ENCODE peak calls at places on chromosomes 12 and 14, in seven cellular contexts. J is breast epithelium; Q is CD8-positive, alpha-beta T cell; G is hepatocyte; T is pancreas; F is cardiac muscle cell; O is upper lobe of right lung. U is an unnamed sample.

GRCh38 chr12:75922944-75923642 is 108.5 kb downstream of the PHLDA1 start:
- DNase-seq in G (no peak), T (no peak), J (no peak), O (no peak), F (no peak), Q (no peak), U (no peak)

GRCh38 chr12:53191096-53191884 is 10.6 kb upstream of the CSAD start:
- DNase-seq in T (no peak), O (no peak), Q (no peak), F (no peak), J (peak; percentile 27), G (no peak), U (no peak)

GRCh38 chr12:22410497-22410896 is 76.0 kb upstream of the ST8SIA1 start:
- DNase-seq in T (no peak), O (no peak), J (no peak), G (peak; percentile 9), F (no peak), Q (no peak), U (peak; percentile 81)

GRCh38 chr12:50986961-50987737 is 34.8 kb downstream of the HIGD1C start:
- DNase-seq in J (no peak), O (no peak), G (peak; percentile 83), F (peak; percentile 61), T (peak; percentile 30), Q (peak; percentile 30), U (peak; percentile 18)

GRCh38 chr14:21145437-21145836 is 10.4 kb downstream of the OR5AU1 start:
- DNase-seq in Q (no peak), F (no peak), G (no peak), J (no peak), O (no peak), T (no peak), U (no peak)

GRCh38 chr14:81710232-81710845 is 176.7 kb upstream of the SEL1L start:
- DNase-seq in Q (no peak), G (peak; percentile 62), O (no peak), J (no peak), T (peak; percentile 22), F (peak; percentile 62), U (peak; percentile 9)

GRCh38 chr12:104715562-104716182 is 242.4 kb downstream of the SLC41A2 start:
- DNase-seq in J (no peak), Q (no peak), T (no peak), F (no peak), O (no peak), G (no peak), U (no peak)

GRCh38 chr12:11958216-11959091 is 112.3 kb upstream of the BCL2L14 start:
- DNase-seq in G (peak; percentile 16), O (no peak), T (no peak), F (no peak), J (no peak), Q (peak; percentile 33), U (peak; percentile 48)

GRCh38 chr12:108315486-108316105 is 23.5 kb downstream of the CMKLR1 start:
- DNase-seq in F (no peak), Q (no peak), T (no peak), G (no peak), J (no peak), O (peak; percentile 22), U (no peak)

GRCh38 chr12:49225551-49226166 is 36.8 kb upstream of the TUBA1A start:
- DNase-seq in G (no peak), F (no peak), Q (no peak), O (peak; percentile 86), T (no peak), J (no peak), U (no peak)

GRCh38 chr12:55470088-55470830 is at the start of gene OR6C70:
- DNase-seq in Q (no peak), G (no peak), J (no peak), T (no peak), F (no peak), O (no peak), U (peak; percentile 5)

GRCh38 chr14:75654127-75654732 is 6.4 kb downstream of the ERG28 start:
- DNase-seq in O (peak; percentile 85), F (peak; percentile 78), T (peak; percentile 61), Q (peak; percentile 83), J (peak; percentile 88), G (peak; percentile 83), U (peak; percentile 83)

GRCh38 chr14:75884198-75884611 is 97.6 kb downstream of the TGFB3 start:
- DNase-seq in G (no peak), Q (no peak), J (no peak), F (no peak), O (no peak), T (no peak), U (no peak)

GRCh38 chr14:38138581-38139138 is 69.0 kb upstream of the SSTR1 start:
- DNase-seq in T (no peak), Q (no peak), O (no peak), J (no peak), G (no peak), F (no peak), U (no peak)

GRCh38 chr12:119262388-119262787 is 72.1 kb upstream of the CCDC60 start:
- DNase-seq in O (no peak), Q (no peak), T (no peak), J (no peak), G (no peak), F (no peak), U (no peak)

GRCh38 chr12:124993568-124994434 is at the start of gene BRI3BP:
- DNase-seq in T (peak; percentile 63), F (peak; percentile 75), G (peak; percentile 75), Q (peak; percentile 68), J (no peak), O (peak; percentile 84), U (peak; percentile 44)

GRCh38 chr12:65535951-65536350 is 257.5 kb downstream of the MSRB3 start:
- DNase-seq in T (no peak), O (no peak), F (no peak), G (no peak), J (no peak), Q (no peak), U (no peak)
- H3K27ac ChIP-seq in T (no peak overlapping the region), O (no peak overlapping the region), F (no peak overlapping the region), G (peak overlapping the region; percentile 87), J (no peak overlapping the region), Q (no peak overlapping the region), U (peak overlapping the region; percentile 33)

GRCh38 chr14:61258985-61259384 is 22.2 kb downstream of the TMEM30B start:
- DNase-seq in Q (no peak), T (no peak), F (no peak), O (no peak), J (no peak), G (peak; percentile 23), U (no peak)

GRCh38 chr14:61264699-61265098 is 16.4 kb downstream of the TMEM30B start:
- DNase-seq in Q (no peak), G (no peak), O (no peak), T (no peak), F (no peak), J (no peak), U (no peak)

GRCh38 chr14:61264022-61264571 is 17.0 kb downstream of the TMEM30B start:
- DNase-seq in G (peak; percentile 29), J (no peak), F (no peak), Q (no peak), T (no peak), O (no peak), U (no peak)

GRCh38 chr14:61262082-61262481 is 19.1 kb downstream of the TMEM30B start:
- DNase-seq in F (no peak), Q (no peak), T (no peak), J (no peak), O (no peak), G (no peak), U (no peak)

DNA sequence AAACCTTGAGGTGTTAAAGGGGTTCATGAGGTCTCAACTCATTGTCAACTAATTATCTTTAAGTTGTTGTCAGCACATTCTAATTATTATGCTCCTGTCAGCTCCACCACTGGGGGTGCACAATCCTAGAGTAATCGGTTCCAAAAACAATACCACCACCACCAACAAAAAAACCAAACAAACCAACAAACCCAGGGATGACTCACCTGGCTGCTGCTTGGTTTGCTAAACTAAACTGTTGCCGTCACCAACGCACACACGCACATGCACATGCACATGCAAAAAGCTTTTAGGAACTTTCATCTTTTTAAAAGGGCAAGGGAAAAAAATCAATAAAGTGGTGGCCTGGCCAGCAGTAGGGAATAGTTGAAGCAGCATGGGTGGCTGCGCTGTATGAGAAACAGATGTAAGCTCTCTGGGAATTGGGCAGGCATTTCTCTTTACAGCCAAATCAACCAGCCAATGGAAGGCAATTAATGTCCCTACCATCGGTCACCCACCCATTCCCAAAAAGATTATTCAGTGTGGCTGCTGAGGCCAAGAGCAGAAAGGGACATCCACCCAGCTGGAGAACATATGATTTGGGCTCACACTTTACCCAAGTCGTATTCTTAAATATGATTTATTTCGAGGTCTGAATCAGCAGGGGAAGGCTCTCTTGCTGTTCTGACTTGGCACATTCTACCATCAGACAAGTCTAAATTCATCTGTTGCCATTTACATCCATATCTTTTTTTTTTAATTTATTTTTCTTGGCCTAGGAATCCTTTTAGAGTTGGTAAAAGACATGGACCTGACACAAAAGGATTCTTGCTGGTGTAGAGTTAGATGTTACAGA is 20.0 kb downstream of the TMEM30B start:
- DNase-seq in T (no peak), J (no peak), O (no peak), Q (no peak), F (no peak), G (peak; percentile 22), U (no peak)
- TF ChIP-seq CTCF in T (no peak), J (no peak), O (no peak), Q (no peak), F (no peak), G (no peak), U (no peak)

DNA sequence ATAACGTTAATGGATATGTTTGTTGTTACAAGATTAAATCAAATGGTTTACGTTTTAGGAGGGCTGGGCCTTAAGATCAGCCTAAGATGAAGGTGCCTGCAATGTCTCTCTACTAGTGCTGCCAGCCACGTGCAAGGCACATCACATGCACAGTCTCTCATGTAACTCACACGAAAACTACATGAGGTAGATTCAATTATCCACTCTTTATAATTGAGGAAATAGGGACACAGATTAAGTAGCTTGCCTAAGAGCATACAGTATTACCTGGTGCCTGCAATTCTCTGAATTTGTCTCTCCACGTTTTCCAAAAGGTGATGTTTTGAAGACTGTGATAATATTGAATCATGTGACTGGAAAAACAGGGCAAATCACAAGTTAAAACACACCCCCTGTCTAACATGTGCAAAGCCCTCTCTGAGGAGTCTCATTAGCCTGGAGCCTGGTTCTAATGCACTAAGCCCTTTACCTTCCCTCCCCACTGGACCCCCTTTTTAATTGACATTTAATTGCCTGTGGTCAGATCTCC is 14.6 kb upstream of the ATP2A2 start:
- DNase-seq in J (no peak), Q (no peak), O (no peak), F (no peak), G (no peak), T (no peak), U (no peak)
- H3K27ac ChIP-seq in J (peak overlapping the region; percentile 43), Q (no peak overlapping the region), O (no peak overlapping the region), F (no peak overlapping the region), G (peak overlapping the region; percentile 84), T (no peak overlapping the region), U (peak overlapping the region; percentile 93)

DNA sequence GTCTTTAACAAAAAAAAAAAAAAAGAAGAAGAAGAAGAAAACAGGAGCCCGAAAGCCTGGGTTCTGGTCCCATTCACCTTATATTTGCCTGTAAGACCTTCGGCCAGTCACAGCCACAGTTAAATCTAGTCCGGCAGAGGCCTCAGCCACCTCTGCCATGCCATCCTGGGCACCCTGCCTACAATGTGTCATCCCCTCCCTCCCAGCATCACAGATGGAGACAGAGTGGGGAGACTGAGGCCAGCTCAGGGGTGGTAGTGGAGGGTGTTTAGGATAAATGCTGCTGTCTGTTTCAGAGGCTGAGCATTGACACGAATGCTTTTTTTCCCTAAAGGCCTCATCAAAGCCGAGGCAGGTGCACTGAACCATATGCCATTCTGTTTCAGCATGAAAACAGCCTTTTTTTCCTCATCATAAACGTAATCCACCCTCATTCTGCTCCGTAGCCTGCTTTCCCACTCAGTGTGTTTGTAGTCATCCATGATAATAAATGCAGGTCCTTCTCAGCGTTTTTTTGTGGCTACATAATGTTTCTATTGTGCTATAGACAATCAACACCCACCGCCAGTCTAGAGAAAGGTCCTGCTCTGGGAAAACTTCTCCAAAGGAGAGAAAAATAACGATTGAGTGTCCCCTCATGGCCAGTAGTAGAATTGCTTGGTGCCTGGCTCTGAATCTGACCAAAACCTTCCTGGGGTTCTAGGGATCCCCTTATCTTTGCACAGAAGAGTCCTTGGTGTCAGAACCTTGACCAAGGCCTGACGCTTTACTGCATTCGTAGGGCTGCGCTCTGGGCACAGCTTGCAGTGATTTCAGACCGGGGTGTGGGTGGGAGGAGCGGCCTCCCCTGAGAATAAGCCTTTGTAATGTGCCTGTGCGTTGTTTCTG is 41.1 kb upstream of the TSPAN9 start:
- DNase-seq in F (peak; percentile 34), J (no peak), T (no peak), O (no peak), Q (no peak), G (no peak), U (peak; percentile 13)
- TF ChIP-seq CTCF in F (peak; percentile 53), J (no peak), T (no peak), O (no peak), Q (no peak), G (peak; percentile 35), U (no peak)